ENCODE peak calls at places on chromosomes 1 and 21, in six cellular contexts. M is GM12878, F is sigmoid colon, R is HCT116, O is endothelial cell of umbilical vein, J is spleen. N is an unnamed sample.

GRCh38 chr1:116853680-116854191 is 56.0 kb upstream of the PTGFRN start:
- DNase-seq in M (no peak), F (no peak), R (peak; percentile 42), O (peak; percentile 94), J (no peak), N (no peak)

GRCh38 chr1:24999906-25000305 is 69.8 kb upstream of the RUNX3 start:
- DNase-seq in M (no peak), F (no peak), R (no peak), O (no peak), J (peak; percentile 45), N (no peak)

GRCh38 chr21:37724201-37724600 is 192.1 kb downstream of the KCNJ6 start:
- DNase-seq in M (no peak), F (no peak), R (no peak), O (no peak), J (no peak), N (no peak)

GRCh38 chr21:46100426-46100825 is 2.5 kb downstream of the COL6A2 start:
- DNase-seq in M (no peak), F (peak; percentile 34), R (no peak), O (no peak), J (no peak), N (peak; percentile 76)

GRCh38 chr1:171884475-171884874 is 43.2 kb downstream of the DNM3 start:
- DNase-seq in M (no peak), F (no peak), R (no peak), O (no peak), J (no peak), N (no peak)

GRCh38 chr1:230798491-230798890 is 51.3 kb downstream of the CAPN9 start:
- DNase-seq in M (no peak), F (no peak), R (no peak), O (no peak), J (no peak), N (peak; percentile 31)

GRCh38 chr1:218339267-218339831 is 5.8 kb upstream of the TGFB2 start:
- DNase-seq in M (no peak), F (no peak), R (no peak), O (peak; percentile 74), J (no peak), N (no peak)

GRCh38 chr1:200306954-200307754 is 102.7 kb downstream of the ZNF281 start:
- DNase-seq in M (peak; percentile 17), F (no peak), R (peak; percentile 33), O (peak; percentile 50), J (no peak), N (no peak)

GRCh38 chr1:223716302-223716862 is 4.0 kb downstream of the CAPN2 start:
- DNase-seq in M (peak; percentile 47), F (no peak), R (no peak), O (no peak), J (peak; percentile 82), N (no peak)

GRCh38 chr1:181179980-181180964 is 91.8 kb downstream of the IER5 start:
- DNase-seq in M (peak; percentile 4), F (no peak), R (no peak), O (no peak), J (no peak), N (no peak)

GRCh38 chr1:169507413-169507812 is 21.7 kb upstream of the SLC19A2 start:
- DNase-seq in M (no peak), F (no peak), R (no peak), O (no peak), J (no peak), N (no peak)

GRCh38 chr1:202811296-202812175 is 782 bp downstream of the PCAT6 start:
- DNase-seq in M (no peak), F (peak; percentile 74), R (no peak), O (no peak), J (peak; percentile 88), N (no peak)

GRCh38 chr21:38277501-38278111 is 20.8 kb downstream of the KCNJ15 start:
- DNase-seq in M (no peak), F (peak; percentile 76), R (no peak), O (peak; percentile 62), J (no peak), N (no peak)

GRCh38 chr1:209704584-209704983 is at the start of gene HSD11B1:
- DNase-seq in M (no peak), F (peak; percentile 93), R (no peak), O (no peak), J (no peak), N (no peak)

GRCh38 chr1:232557096-232557495 is 72.8 kb downstream of the SIPA1L2 start:
- DNase-seq in M (no peak), F (no peak), R (no peak), O (no peak), J (no peak), N (no peak)

GRCh38 chr1:96313216-96313615 is 408.4 kb upstream of the PTBP2 start:
- DNase-seq in M (no peak), F (no peak), R (no peak), O (peak; percentile 40), J (no peak), N (no peak)

GRCh38 chr1:56508523-56508983 is 70.8 kb downstream of the PLPP3 start:
- DNase-seq in M (no peak), F (peak; percentile 76), R (no peak), O (no peak), J (no peak), N (no peak)

GRCh38 chr1:180580237-180580636 is 21.5 kb downstream of the OVAAL start:
- DNase-seq in M (no peak), F (no peak), R (no peak), O (peak; percentile 21), J (no peak), N (no peak)

GRCh38 chr1:62841587-62842169 is 57.7 kb downstream of the ATG4C start:
- DNase-seq in M (peak; percentile 15), F (no peak), R (peak; percentile 49), O (peak; percentile 70), J (no peak), N (no peak)

GRCh38 chr1:155267373-155267772 is 5.2 kb upstream of the SCAMP3 start:
- DNase-seq in M (no peak), F (no peak), R (no peak), O (no peak), J (no peak), N (no peak)

GRCh38 chr1:155263067-155263466 is 907 bp upstream of the SCAMP3 start:
- DNase-seq in M (no peak), F (peak; percentile 64), R (no peak), O (no peak), J (peak; percentile 75), N (no peak)

GRCh38 chr1:155260276-155260675 is 1.9 kb downstream of the SCAMP3 start:
- DNase-seq in M (no peak), F (no peak), R (no peak), O (no peak), J (peak; percentile 70), N (no peak)

GRCh38 chr1:155261401-155261887 is 716 bp downstream of the SCAMP3 start:
- DNase-seq in M (no peak), F (no peak), R (no peak), O (peak; percentile 12), J (no peak), N (no peak)

GRCh38 chr1:155261888-155262673 is at the start of gene SCAMP3:
- DNase-seq in M (peak; percentile 96), F (peak; percentile 99), R (peak; percentile 97), O (peak; percentile 99), J (peak; percentile 96), N (peak; percentile 99)
- TF ChIP-seq POLR2AphosphoS5 in M (peak; percentile 84), F (peak; percentile 91), R (peak; percentile 94), O (peak; percentile 98), J (peak; percentile 94), N (peak; percentile 92)

GRCh38 chr1:208272713-208273112 is 28.5 kb upstream of the PLXNA2 start:
- DNase-seq in M (no peak), F (no peak), R (no peak), O (no peak), J (no peak), N (no peak)
- TF ChIP-seq POLR2A in M (no peak), F (no peak), R (no peak), O (no peak), J (no peak), N (no peak)

GRCh38 chr21:41686664-41687063 is 80.2 kb downstream of the RIPK4 start:
- DNase-seq in M (no peak), F (no peak), R (no peak), O (no peak), J (no peak), N (no peak)

GRCh38 chr21:41685511-41686149 is 81.2 kb downstream of the RIPK4 start:
- DNase-seq in M (no peak), F (no peak), R (no peak), O (no peak), J (no peak), N (no peak)

GRCh38 chr21:41682719-41683179 is 84.1 kb downstream of the RIPK4 start:
- DNase-seq in M (no peak), F (no peak), R (no peak), O (no peak), J (peak; percentile 57), N (no peak)

GRCh38 chr21:41683815-41684214 is 83.0 kb downstream of the RIPK4 start:
- DNase-seq in M (no peak), F (no peak), R (no peak), O (no peak), J (peak; percentile 56), N (no peak)

DNA sequence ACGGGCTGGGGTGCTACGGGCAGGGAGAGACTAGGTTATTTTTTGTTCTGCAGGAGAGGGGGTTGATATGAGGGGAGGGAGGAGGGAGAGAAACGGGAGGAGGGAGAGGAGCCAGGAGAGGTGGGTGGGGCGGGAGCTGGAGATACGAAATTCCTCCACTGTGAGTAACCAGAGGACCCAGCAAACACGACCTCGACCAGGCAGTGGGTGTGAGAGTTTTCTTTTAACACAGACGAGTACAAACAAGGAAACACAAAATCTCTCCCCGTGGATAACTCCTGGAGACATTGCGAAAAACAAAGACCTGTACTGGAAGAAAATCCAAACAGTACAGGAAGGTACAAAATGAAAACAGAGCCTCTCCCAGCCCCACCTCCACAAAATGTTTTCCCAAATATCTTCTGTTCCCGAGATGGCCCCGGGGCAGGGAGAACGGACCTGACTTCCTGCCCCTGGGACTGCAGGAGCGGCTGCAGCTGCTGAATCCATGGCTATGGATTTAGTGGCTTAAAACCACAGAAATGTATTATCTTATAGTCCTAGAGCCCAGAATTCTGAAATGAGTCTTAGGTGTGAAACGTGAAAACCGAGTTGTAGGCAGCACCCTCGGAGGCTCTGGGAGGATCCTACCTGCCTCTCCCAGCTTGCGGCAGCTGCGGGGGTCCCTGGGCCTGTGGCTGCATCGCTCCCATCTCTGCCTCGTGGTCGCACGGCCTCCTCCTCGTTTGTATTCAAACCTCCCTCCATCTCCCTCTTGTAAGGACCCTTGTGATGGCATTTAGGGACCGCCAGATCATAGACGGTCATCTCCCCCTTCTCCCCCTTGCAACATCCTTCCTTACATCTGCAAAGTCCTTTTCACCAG is 82.2 kb downstream of the RIPK4 start:
- DNase-seq in M (no peak), F (no peak), R (no peak), O (no peak), J (no peak), N (no peak)
- H3K4me3 ChIP-seq in M (no peak overlapping the region), F (no peak overlapping the region), R (peak overlapping the region; percentile 2), O (no peak overlapping the region), J (no peak overlapping the region), N (no peak overlapping the region)

GRCh38 chr1:204132718-204133117 is 19.1 kb downstream of the ETNK2 start:
- DNase-seq in M (no peak), F (no peak), R (no peak), O (no peak), J (no peak), N (no peak)

GRCh38 chr1:204128964-204129896 is 22.6 kb downstream of the ETNK2 start:
- DNase-seq in M (no peak), F (peak; percentile 91), R (no peak), O (peak; percentile 66), J (peak; percentile 91), N (no peak)

GRCh38 chr1:204130178-204130577 is 21.7 kb downstream of the ETNK2 start:
- DNase-seq in M (no peak), F (no peak), R (no peak), O (no peak), J (no peak), N (no peak)

GRCh38 chr1:204131978-204132377 is 19.9 kb downstream of the ETNK2 start:
- DNase-seq in M (no peak), F (no peak), R (no peak), O (no peak), J (no peak), N (no peak)

GRCh38 chr1:204130989-204131892 is 20.6 kb downstream of the ETNK2 start:
- DNase-seq in M (no peak), F (no peak), R (peak; percentile 38), O (peak; percentile 87), J (no peak), N (no peak)
- TF ChIP-seq POLR2AphosphoS5 in M (no peak), F (peak; percentile 10), R (peak; percentile 37), O (peak; percentile 49), J (no peak), N (peak; percentile 53)

N was measured in vagina.